ENCODE peak calls at places on chromosomes 16 and 17, in six cellular contexts. X is upper lobe of left lung, N is stomach, C is breast epithelium, G is H1, W is prostate gland. Z is an unnamed sample.
A peak's percentile ranks its signal among the peaks of the same experiment; 100 is the strongest.

GRCh38 chr17:66964930-66965800 is 658 bp downstream of the CACNG4 start:
- DNase-seq in X (peak; percentile 90), N (no peak), C (no peak), G (peak; percentile 85), W (peak; percentile 65), Z (peak; percentile 55)

GRCh38 chr16:88535181-88535856 is 34.9 kb upstream of the ZC3H18 start:
- DNase-seq in X (peak; percentile 69), N (no peak), C (no peak), G (no peak), W (no peak), Z (no peak)

GRCh38 chr17:77037943-77038342 is 102.8 kb upstream of the SEC14L1 start:
- DNase-seq in X (no peak), N (no peak), C (no peak), G (no peak), W (no peak), Z (no peak)

GRCh38 chr17:2056221-2057129 is 1.6 kb downstream of the HIC1 start:
- DNase-seq in X (peak; percentile 89), N (no peak), C (no peak), G (peak; percentile 68), W (no peak), Z (no peak)

GRCh38 chr17:49814781-49815496 is 26.5 kb downstream of the KAT7 start:
- DNase-seq in X (no peak), N (no peak), C (no peak), G (no peak), W (no peak), Z (no peak)

GRCh38 chr16:49640606-49641005 is 215.3 kb downstream of the ZNF423 start:
- DNase-seq in X (peak; percentile 59), N (no peak), C (no peak), G (no peak), W (no peak), Z (no peak)

GRCh38 chr16:57091200-57091989 is 988 bp upstream of the CPNE2 start:
- DNase-seq in X (no peak), N (peak; percentile 33), C (no peak), G (peak; percentile 81), W (no peak), Z (no peak)

GRCh38 chr17:32007463-32008298 is 498 bp downstream of the LRRC37B start:
- DNase-seq in X (no peak), N (no peak), C (no peak), G (peak; percentile 77), W (peak; percentile 29), Z (peak; percentile 29)

GRCh38 chr17:75404223-75404738 is 1.2 kb downstream of the GRB2 start:
- DNase-seq in X (no peak), N (peak; percentile 65), C (no peak), G (no peak), W (peak; percentile 54), Z (no peak)

GRCh38 chr17:15942207-15942833 is 2.6 kb upstream of the ADORA2B start:
- DNase-seq in X (peak; percentile 19), N (no peak), C (no peak), G (no peak), W (no peak), Z (no peak)

GRCh38 chr16:50311891-50312501 is 45.6 kb downstream of the ADCY7 start:
- DNase-seq in X (peak; percentile 59), N (peak; percentile 22), C (no peak), G (no peak), W (peak; percentile 3), Z (no peak)

GRCh38 chr17:56761387-56761786 is 72.3 kb downstream of the C17orf67 start:
- DNase-seq in X (no peak), N (no peak), C (no peak), G (no peak), W (no peak), Z (no peak)

DNA sequence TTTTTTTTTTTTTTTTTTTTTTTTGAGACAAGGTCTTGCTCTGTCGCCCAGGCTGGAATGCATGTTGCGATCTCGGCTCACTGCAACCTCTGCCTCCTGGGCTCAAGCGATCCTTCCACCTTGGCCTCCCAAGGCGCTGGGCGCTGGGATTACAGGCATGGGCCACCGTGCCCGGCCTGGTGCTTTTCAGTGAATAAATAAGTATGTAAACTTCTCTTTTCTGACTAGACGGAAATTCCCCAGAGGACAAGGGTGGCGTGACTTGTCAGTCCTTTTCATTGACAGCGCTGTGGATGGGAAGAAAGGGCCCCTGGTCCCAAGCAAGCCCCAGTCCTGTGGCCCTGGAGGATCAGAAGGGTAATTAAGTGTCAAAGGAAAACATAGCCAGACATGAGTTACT is 9.6 kb upstream of the SPN start:
- DNase-seq in X (peak; percentile 47), N (no peak), C (no peak), G (no peak), W (no peak), Z (no peak)
- TF ChIP-seq POLR2AphosphoS5 in X (no peak), N (no peak), C (no peak), G (no peak), W (no peak), Z (no peak)

GRCh38 chr17:79832211-79833109 is 6.8 kb downstream of the CBX4 start:
- DNase-seq in X (peak; percentile 89), N (peak; percentile 55), C (no peak), G (peak; percentile 74), W (no peak), Z (no peak)
- TF ChIP-seq POLR2A in X (no peak), N (no peak), C (no peak), G (no peak), W (no peak), Z (no peak)

GRCh38 chr17:59845595-59846390 is 47.0 kb downstream of the TUBD1 start:
- DNase-seq in X (no peak), N (peak; percentile 73), C (peak; percentile 87), G (no peak), W (peak; percentile 67), Z (no peak)

GRCh38 chr17:59846391-59847165 is 46.2 kb downstream of the TUBD1 start:
- DNase-seq in X (no peak), N (peak; percentile 45), C (no peak), G (no peak), W (peak; percentile 56), Z (peak; percentile 15)

GRCh38 chr17:59848385-59848668 is 44.4 kb downstream of the TUBD1 start:
- DNase-seq in X (no peak), N (peak; percentile 26), C (no peak), G (no peak), W (no peak), Z (no peak)

GRCh38 chr17:59842901-59843652 is 49.7 kb downstream of the TUBD1 start:
- DNase-seq in X (no peak), N (peak; percentile 74), C (peak; percentile 69), G (no peak), W (peak; percentile 64), Z (no peak)

GRCh38 chr17:59844884-59845594 is 47.7 kb downstream of the TUBD1 start:
- DNase-seq in X (no peak), N (no peak), C (no peak), G (no peak), W (no peak), Z (no peak)
- TF ChIP-seq POLR2AphosphoS5 in X (peak; percentile 20), N (no peak), C (peak; percentile 6), G (peak; percentile 50), W (no peak), Z (no peak)

GRCh38 chr17:17581509-17581908 is 10.0 kb downstream of the PEMT start:
- DNase-seq in X (no peak), N (no peak), C (no peak), G (no peak), W (no peak), Z (no peak)
- TF ChIP-seq POLR2A in X (no peak), N (no peak), C (no peak), G (no peak), W (no peak), Z (no peak)

GRCh38 chr17:45315583-45316270 is 1.1 kb downstream of the MAP3K14 start:
- DNase-seq in X (no peak), N (no peak), C (no peak), G (no peak), W (no peak), Z (no peak)

GRCh38 chr17:45316271-45317112 is at the start of gene MAP3K14:
- DNase-seq in X (peak; percentile 96), N (peak; percentile 75), C (peak; percentile 65), G (peak; percentile 80), W (peak; percentile 38), Z (no peak)

GRCh38 chr17:45319239-45319703 is 2.5 kb upstream of the MAP3K14 start:
- DNase-seq in X (no peak), N (no peak), C (no peak), G (no peak), W (peak; percentile 51), Z (no peak)

GRCh38 chr17:45318561-45319230 is 1.9 kb upstream of the MAP3K14 start:
- DNase-seq in X (no peak), N (peak; percentile 56), C (no peak), G (no peak), W (no peak), Z (no peak)

DNA sequence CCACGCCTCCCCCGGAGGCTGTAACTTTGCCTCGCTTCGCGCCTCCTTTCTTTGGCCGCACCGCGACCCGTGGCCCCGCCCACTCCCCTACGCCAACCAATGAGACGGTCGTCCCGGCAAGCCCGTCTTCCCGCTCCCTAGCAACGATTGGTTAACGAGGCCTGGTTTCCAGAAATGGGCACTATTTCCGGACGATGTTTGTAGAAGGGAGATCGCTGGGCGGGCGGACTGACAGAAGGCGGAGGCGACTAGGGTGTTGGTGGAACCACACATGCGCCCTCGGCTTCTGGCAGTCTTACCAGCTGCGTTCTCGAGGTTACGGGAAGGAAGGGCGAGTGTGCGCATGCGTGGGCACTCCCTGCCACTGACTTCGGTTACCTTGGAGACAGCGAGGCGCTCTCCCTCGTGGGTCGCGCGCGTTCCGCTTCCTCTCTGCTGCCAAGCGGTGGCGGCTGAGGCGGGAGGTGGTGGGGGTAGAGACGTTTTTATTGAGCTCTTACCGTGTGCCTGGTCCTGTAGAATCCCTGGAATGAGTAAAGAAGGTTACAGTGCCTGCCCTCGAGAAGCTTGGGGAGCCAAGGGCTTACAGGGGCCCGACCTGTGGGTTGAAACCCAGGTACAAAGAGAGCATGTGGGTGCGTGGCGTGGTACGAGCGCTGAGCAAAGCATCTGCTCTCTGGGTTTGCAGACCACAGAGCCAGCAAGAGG is 447 bp upstream of the MAP3K14 start:
- DNase-seq in X (peak; percentile 100), N (peak; percentile 100), C (peak; percentile 99), G (peak; percentile 99), W (peak; percentile 100), Z (peak; percentile 91)
- TF ChIP-seq POLR2AphosphoS5 in X (peak; percentile 98), N (peak; percentile 95), C (peak; percentile 67), G (peak; percentile 29), W (peak; percentile 99), Z (peak; percentile 27)

GRCh38 chr17:43125133-43125966 is at the start of gene BRCA1:
- DNase-seq in X (no peak), N (peak; percentile 93), C (peak; percentile 89), G (peak; percentile 93), W (peak; percentile 96), Z (peak; percentile 94)
- TF ChIP-seq POLR2A in X (no peak), N (no peak), C (peak; percentile 40), G (peak; percentile 60), W (peak; percentile 62), Z (peak; percentile 82)

GRCh38 chr17:55710829-55711496 is 11.7 kb downstream of the TMEM100 start:
- DNase-seq in X (no peak), N (no peak), C (no peak), G (no peak), W (no peak), Z (no peak)

GRCh38 chr17:55708575-55708974 is 14.1 kb downstream of the TMEM100 start:
- DNase-seq in X (no peak), N (no peak), C (no peak), G (no peak), W (no peak), Z (no peak)

GRCh38 chr17:55709440-55709839 is 13.2 kb downstream of the TMEM100 start:
- DNase-seq in X (no peak), N (no peak), C (no peak), G (no peak), W (no peak), Z (no peak)

GRCh38 chr17:55709984-55710383 is 12.7 kb downstream of the TMEM100 start:
- DNase-seq in X (no peak), N (no peak), C (no peak), G (no peak), W (no peak), Z (no peak)

GRCh38 chr17:55710410-55710809 is 12.3 kb downstream of the TMEM100 start:
- DNase-seq in X (no peak), N (no peak), C (no peak), G (no peak), W (no peak), Z (no peak)
- TF ChIP-seq POLR2AphosphoS5 in X (no peak), N (peak; percentile 88), C (no peak), G (no peak), W (no peak), Z (no peak)

Z was measured in GM12891.